ENCODE peak calls at places on chromosomes 7 and 10, in five cellular contexts. T is stromal cell of bone marrow, J is putamen, R is HFFc6, E is HuH-7.5. C is an unnamed sample.

GRCh38 chr10:14586901-14587300 is 187.8 kb downstream of the FAM107B start:
- DNase-seq in R (no peak), J (no peak), T (no peak), E (no peak), C (no peak)

GRCh38 chr7:98531717-98532116 is 85.4 kb upstream of the NPTX2 start:
- DNase-seq in T (no peak), R (no peak), E (no peak), J (no peak), C (no peak)

GRCh38 chr10:21961847-21962246 is 41.7 kb downstream of the DNAJC1 start:
- DNase-seq in J (no peak), E (no peak), T (no peak), R (no peak), C (no peak)

GRCh38 chr7:99618726-99619125 is 2.0 kb downstream of the ZSCAN25 start:
- DNase-seq in R (peak; percentile 99), E (no peak), T (no peak), J (no peak), C (no peak)

GRCh38 chr10:31147220-31147608 is 115.5 kb upstream of the ZNF438 start:
- DNase-seq in R (peak; percentile 74), J (no peak), E (no peak), T (peak; percentile 71), C (no peak)

GRCh38 chr10:76583711-76584161 is 1053.9 kb downstream of the KCNMA1 start:
- DNase-seq in E (no peak), R (peak; percentile 76), T (peak; percentile 52), J (no peak), C (no peak)

GRCh38 chr10:71077796-71078453 is 134.4 kb upstream of the UNC5B start:
- DNase-seq in R (no peak), T (no peak), E (no peak), J (no peak), C (no peak)

GRCh38 chr7:19619122-19619521 is 89.7 kb downstream of the POLR1F start:
- DNase-seq in E (no peak), R (no peak), J (no peak), T (peak; percentile 6), C (no peak)

GRCh38 chr10:69912584-69912983 is 110.9 kb downstream of the COL13A1 start:
- DNase-seq in R (no peak), J (no peak), E (no peak), T (no peak), C (no peak)

GRCh38 chr7:44212018-44212417 is 11.2 kb downstream of the YKT6 start:
- DNase-seq in T (no peak), R (no peak), E (no peak), J (peak; percentile 58), C (peak; percentile 77)

GRCh38 chr10:127374901-127375300 is 174.2 kb upstream of the NPS start:
- DNase-seq in J (no peak), R (no peak), T (no peak), E (no peak), C (no peak)

GRCh38 chr7:150567846-150568245 is 656 bp downstream of the GIMAP4 start:
- DNase-seq in T (no peak), R (no peak), J (peak; percentile 38), E (no peak), C (no peak)

GRCh38 chr10:20624642-20625041 is 272.5 kb downstream of the NEBL start:
- DNase-seq in R (no peak), J (no peak), T (peak; percentile 69), E (no peak), C (no peak)

GRCh38 chr10:119161680-119162079 is 3.8 kb downstream of the SFXN4 start:
- DNase-seq in R (no peak), T (no peak), E (no peak), J (no peak), C (no peak)

GRCh38 chr10:104937528-104937927 is 296.4 kb downstream of the SORCS3 start:
- DNase-seq in R (peak; percentile 36), T (peak; percentile 67), E (no peak), J (no peak), C (no peak)

GRCh38 chr7:103445228-103446020 is 583 bp downstream of the SLC26A5 start:
- DNase-seq in R (no peak), T (no peak), J (no peak), E (peak; percentile 23), C (no peak)

GRCh38 chr10:79405221-79405994 is 40.0 kb downstream of the ZCCHC24 start:
- DNase-seq in E (no peak), J (no peak), T (no peak), R (no peak), C (no peak)

GRCh38 chr10:22568928-22569327 is 145.4 kb downstream of the PIP4K2A start:
- DNase-seq in T (no peak), J (no peak), R (no peak), E (no peak), C (no peak)

GRCh38 chr10:116627386-116627933 is 6.7 kb downstream of the PNLIPRP2 start:
- DNase-seq in T (no peak), R (no peak), J (no peak), E (no peak), C (no peak)

GRCh38 chr10:121975295-121976086 is 474 bp upstream of the NSMCE4A start:
- DNase-seq in R (no peak), T (no peak), E (peak; percentile 18), J (no peak), C (no peak)

GRCh38 chr10:91901784-91902677 is 7.3 kb downstream of the FGFBP3 start:
- DNase-seq in J (no peak), R (peak; percentile 92), T (peak; percentile 80), E (no peak), C (peak; percentile 22)

C was measured in Ammon's horn.